ENCODE peak calls at places on chromosome 7, in seven cellular contexts. F is GM03348, W is G401, T is hepatic stellate cell, D is NCI-H524, V is NCI-H2081, A is fibroblast of the aortic adventitia. I is an unnamed sample.
A peak's percentile ranks its signal among the peaks of the same experiment; 100 is the strongest.

GRCh38 chr7:65279795-65280194 is 93.9 kb upstream of the ZNF92 start:
- DNase-seq in F (no peak), W (no peak), T (no peak), D (no peak), V (no peak), A (no peak), I (no peak)

GRCh38 chr7:26729150-26729772 is 135.1 kb downstream of the SKAP2 start:
- DNase-seq in F (no peak), W (no peak), T (no peak), D (no peak), V (no peak), A (no peak), I (no peak)

GRCh38 chr7:92057375-92057774 is 76.9 kb downstream of the CYP51A1 start:
- DNase-seq in F (no peak), W (peak; percentile 22), T (no peak), D (no peak), V (peak; percentile 30), A (peak; percentile 2), I (peak; percentile 92)

GRCh38 chr7:11593322-11593721 is 238.7 kb downstream of the THSD7A start:
- DNase-seq in F (no peak), W (no peak), T (no peak), D (no peak), V (no peak), A (no peak), I (no peak)

GRCh38 chr7:110775046-110775445 is 315.9 kb upstream of the LRRN3 start:
- DNase-seq in F (no peak), W (no peak), T (peak; percentile 0), D (no peak), V (no peak), A (no peak), I (no peak)

GRCh38 chr7:129110575-129111376 is 33.7 kb upstream of the TSPAN33 start:
- DNase-seq in F (no peak), W (no peak), T (no peak), D (no peak), V (peak; percentile 70), A (no peak), I (peak; percentile 14)

GRCh38 chr7:105691029-105691691 is 109.9 kb upstream of the EFCAB10 start:
- DNase-seq in F (peak; percentile 66), W (no peak), T (peak; percentile 53), D (no peak), V (peak; percentile 21), A (peak; percentile 44), I (no peak)

GRCh38 chr7:128869944-128870285 is 7.3 kb downstream of the ATP6V1F start:
- DNase-seq in F (no peak), W (no peak), T (no peak), D (no peak), V (no peak), A (no peak), I (peak; percentile 43)

GRCh38 chr7:111012152-111012551 is 78.8 kb upstream of the LRRN3 start:
- DNase-seq in F (no peak), W (no peak), T (no peak), D (no peak), V (no peak), A (peak; percentile 6), I (no peak)

GRCh38 chr7:72182036-72182435 is 230.1 kb downstream of the CALN1 start:
- DNase-seq in F (no peak), W (no peak), T (no peak), D (no peak), V (no peak), A (no peak), I (no peak)

GRCh38 chr7:55250313-55250712 is 114.8 kb upstream of the LANCL2 start:
- DNase-seq in F (peak; percentile 37), W (no peak), T (no peak), D (peak; percentile 14), V (no peak), A (no peak), I (peak; percentile 61)

GRCh38 chr7:136925556-136925955 is 57.1 kb downstream of the CHRM2 start:
- DNase-seq in F (no peak), W (no peak), T (no peak), D (no peak), V (peak; percentile 79), A (peak; percentile 69), I (no peak)

GRCh38 chr7:76513817-76514799 is 3.8 kb downstream of the UPK3B start:
- DNase-seq in F (peak; percentile 7), W (no peak), T (no peak), D (no peak), V (no peak), A (no peak), I (no peak)

GRCh38 chr7:149496642-149497391 is 792 bp downstream of the ZNF746 start:
- DNase-seq in F (peak; percentile 73), W (peak; percentile 33), T (peak; percentile 42), D (peak; percentile 26), V (peak; percentile 52), A (peak; percentile 29), I (peak; percentile 13)

GRCh38 chr7:105638942-105639495 is 57.7 kb upstream of the EFCAB10 start:
- DNase-seq in F (no peak), W (peak; percentile 31), T (no peak), D (no peak), V (peak; percentile 94), A (no peak), I (no peak)

GRCh38 chr7:121578669-121579068 is 182.6 kb upstream of the FAM3C start:
- DNase-seq in F (no peak), W (no peak), T (no peak), D (no peak), V (no peak), A (no peak), I (no peak)

GRCh38 chr7:131499801-131500200 is 56.6 kb downstream of the PODXL start:
- DNase-seq in F (no peak), W (no peak), T (no peak), D (no peak), V (no peak), A (no peak), I (no peak)

GRCh38 chr7:1569833-1570632 is at the start of gene PSMG3:
- DNase-seq in F (peak; percentile 97), W (peak; percentile 89), T (peak; percentile 94), D (peak; percentile 80), V (peak; percentile 94), A (peak; percentile 86), I (peak; percentile 93)

GRCh38 chr7:40008218-40008815 is 58.3 kb downstream of the CDK13 start:
- DNase-seq in F (peak; percentile 56), W (no peak), T (peak; percentile 34), D (no peak), V (no peak), A (peak; percentile 93), I (no peak)

GRCh38 chr7:3861371-3861770 is 560.3 kb downstream of the SDK1 start:
- DNase-seq in F (no peak), W (no peak), T (no peak), D (no peak), V (no peak), A (peak; percentile 1), I (no peak)

GRCh38 chr7:139058963-139059362 is 23.1 kb upstream of the ZC3HAV1L start:
- DNase-seq in F (peak; percentile 59), W (no peak), T (no peak), D (no peak), V (no peak), A (peak; percentile 80), I (no peak)

GRCh38 chr7:123681561-123681960 is 25.9 kb downstream of the LMOD2 start:
- DNase-seq in F (no peak), W (no peak), T (no peak), D (no peak), V (no peak), A (no peak), I (no peak)

GRCh38 chr7:65441010-65441409 is 67.4 kb downstream of the ZNF92 start:
- DNase-seq in F (peak; percentile 52), W (no peak), T (no peak), D (no peak), V (no peak), A (peak; percentile 67), I (peak; percentile 26)

GRCh38 chr7:3238525-3239210 is 62.4 kb upstream of the SDK1 start:
- DNase-seq in F (no peak), W (no peak), T (no peak), D (no peak), V (no peak), A (no peak), I (no peak)

GRCh38 chr7:140326116-140326928 is 72.0 kb downstream of the SLC37A3 start:
- DNase-seq in F (peak; percentile 88), W (peak; percentile 34), T (peak; percentile 77), D (peak; percentile 40), V (peak; percentile 21), A (peak; percentile 80), I (peak; percentile 82)

GRCh38 chr7:66356277-66356721 is 151.2 kb downstream of the TPST1 start:
- DNase-seq in F (peak; percentile 19), W (no peak), T (no peak), D (no peak), V (no peak), A (no peak), I (peak; percentile 73)

GRCh38 chr7:136923111-136923510 is 54.7 kb downstream of the CHRM2 start:
- DNase-seq in F (peak; percentile 74), W (no peak), T (peak; percentile 22), D (peak; percentile 31), V (no peak), A (peak; percentile 46), I (no peak)

GRCh38 chr7:30246392-30246791 is 38.0 kb upstream of the ZNRF2 start:
- DNase-seq in F (no peak), W (peak; percentile 81), T (no peak), D (no peak), V (no peak), A (no peak), I (no peak)

GRCh38 chr7:98216941-98217622 is 5.8 kb downstream of the BHLHA15 start:
- DNase-seq in F (no peak), W (no peak), T (no peak), D (no peak), V (no peak), A (no peak), I (no peak)

GRCh38 chr7:116194115-116194514 is 16.2 kb upstream of the TES start:
- DNase-seq in F (no peak), W (no peak), T (no peak), D (no peak), V (no peak), A (no peak), I (no peak)

GRCh38 chr7:41164440-41164839 is 538.5 kb downstream of the INHBA start:
- DNase-seq in F (peak; percentile 21), W (no peak), T (no peak), D (no peak), V (no peak), A (no peak), I (no peak)

I was measured in SW480.